ENCODE peak calls at places on chromosome 21, in seven cellular contexts. I is CD8-positive, alpha-beta memory T cell; H is activated T-cell treated with anti-CD3 and anti-CD28 coated beads for 48 hours; N is left lobe of liver; T is activated CD4-positive, alpha-beta T cell treated with anti-CD3 and anti-CD28 coated beads, Interleukin-2, amount 10 ng/mL, durations not matched to agents 7 days and 5 days; R is 8988T; F is SK-N-SH. Q is an unnamed sample.
A peak's percentile ranks its signal among the peaks of the same experiment; 100 is the strongest.

GRCh38 chr21:37088196-37088595 is 15.1 kb downstream of the TTC3 start:
- DNase-seq in F (no peak), H (no peak), I (no peak), N (no peak), R (no peak), T (no peak), Q (no peak)

GRCh38 chr21:41406340-41406739 is 19.7 kb upstream of the MX1 start:
- DNase-seq in I (no peak), T (no peak), F (no peak), H (no peak), R (no peak), N (no peak), Q (no peak)

GRCh38 chr21:42638266-42638863 is 15.1 kb upstream of the PDE9A start:
- DNase-seq in T (no peak), F (no peak), I (no peak), N (no peak), R (no peak), H (no peak), Q (no peak)

GRCh38 chr21:44423312-44423821 is 31.9 kb upstream of the LRRC3 start:
- DNase-seq in H (no peak), T (no peak), N (no peak), R (no peak), I (no peak), F (no peak), Q (no peak)

GRCh38 chr21:39000496-39000895 is 182.8 kb downstream of the PSMG1 start:
- DNase-seq in F (no peak), I (no peak), N (no peak), T (no peak), R (peak; percentile 31), H (peak; percentile 34), Q (no peak)

GRCh38 chr21:44965251-44966022 is 25.6 kb downstream of the SLX9 start:
- DNase-seq in N (no peak), H (peak; percentile 15), T (no peak), F (no peak), I (no peak), R (no peak), Q (no peak)

GRCh38 chr21:18155508-18156193 is 89.0 kb upstream of the CHODL start:
- DNase-seq in N (no peak), T (no peak), R (no peak), F (no peak), I (no peak), H (no peak), Q (no peak)

GRCh38 chr21:16573581-16573980 is 843.8 kb downstream of the USP25 start:
- DNase-seq in I (no peak), R (no peak), T (no peak), H (no peak), N (no peak), F (no peak), Q (no peak)

GRCh38 chr21:46189213-46189958 is 5.1 kb upstream of the SPATC1L start:
- DNase-seq in T (no peak), H (no peak), I (no peak), F (peak; percentile 62), R (no peak), N (no peak), Q (no peak)

GRCh38 chr21:26138615-26139257 is 31.8 kb downstream of the APP start:
- DNase-seq in I (no peak), T (no peak), F (no peak), R (no peak), H (no peak), N (no peak), Q (no peak)

GRCh38 chr21:37763298-37763697 is 153.0 kb downstream of the KCNJ6 start:
- DNase-seq in T (no peak), F (no peak), N (no peak), H (no peak), R (no peak), I (no peak), Q (no peak)

GRCh38 chr21:35968564-35968963 is 91.8 kb downstream of the SETD4 start:
- DNase-seq in T (no peak), N (no peak), F (no peak), H (no peak), I (no peak), R (no peak), Q (no peak)

GRCh38 chr21:38774152-38774551 is 31.6 kb upstream of the ETS2 start:
- DNase-seq in F (no peak), H (no peak), R (no peak), N (no peak), T (no peak), I (no peak), Q (no peak)

GRCh38 chr21:44053567-44053966 is 41.5 kb downstream of the TRAPPC10 start:
- DNase-seq in I (no peak), N (no peak), F (no peak), R (no peak), T (no peak), H (no peak), Q (no peak)

GRCh38 chr21:28590026-28590425 is 402.7 kb downstream of the LTN1 start:
- DNase-seq in T (no peak), N (no peak), F (no peak), H (no peak), I (no peak), R (no peak), Q (no peak)

GRCh38 chr21:45326834-45327457 is 39.3 kb upstream of the POFUT2 start:
- DNase-seq in F (no peak), R (no peak), T (no peak), H (no peak), I (no peak), N (no peak), Q (peak; percentile 14)

GRCh38 chr21:43600642-43601397 is 58.5 kb downstream of the HSF2BP start:
- DNase-seq in N (no peak), R (no peak), T (no peak), H (no peak), I (no peak), F (peak; percentile 39), Q (peak; percentile 27)

GRCh38 chr21:33394260-33394659 is 9.0 kb upstream of the IFNGR2 start:
- DNase-seq in H (no peak), N (peak; percentile 79), T (no peak), F (no peak), I (no peak), R (no peak), Q (no peak)

GRCh38 chr21:39525601-39526000 is 73.8 kb downstream of the SH3BGR start:
- DNase-seq in R (no peak), N (no peak), H (no peak), T (no peak), I (no peak), F (no peak), Q (no peak)

GRCh38 chr21:42381347-42381984 is 14.4 kb downstream of the TMPRSS3 start:
- DNase-seq in T (peak; percentile 35), R (no peak), N (peak; percentile 65), F (no peak), I (peak; percentile 30), H (no peak), Q (peak; percentile 29)

GRCh38 chr21:15730484-15731242 is 881 bp downstream of the USP25 start:
- DNase-seq in N (no peak), T (peak; percentile 20), I (no peak), F (no peak), H (no peak), R (peak; percentile 51), Q (no peak)

GRCh38 chr21:43893536-43894205 is 28.6 kb downstream of the AGPAT3 start:
- DNase-seq in F (no peak), T (peak; percentile 23), N (no peak), I (no peak), H (peak; percentile 38), R (no peak), Q (no peak)

GRCh38 chr21:42836402-42836666 is 43.0 kb downstream of the WDR4 start:
- DNase-seq in R (no peak), N (no peak), T (no peak), F (no peak), H (no peak), I (no peak), Q (no peak)

GRCh38 chr21:46572850-46573249 is 32.0 kb downstream of the S100B start:
- DNase-seq in T (no peak), N (no peak), R (no peak), H (no peak), F (no peak), I (no peak), Q (no peak)

GRCh38 chr21:40227111-40227510 is 359.9 kb downstream of the PCP4 start:
- DNase-seq in T (no peak), R (no peak), F (no peak), H (no peak), I (no peak), N (no peak), Q (no peak)

GRCh38 chr21:22791986-22792560 is 1793.9 kb downstream of the NCAM2 start:
- DNase-seq in T (peak; percentile 27), N (no peak), H (no peak), F (peak; percentile 60), R (no peak), I (no peak), Q (peak; percentile 30)

GRCh38 chr21:38533887-38534286 is 35.6 kb upstream of the ERG start:
- DNase-seq in N (no peak), F (no peak), T (no peak), I (no peak), R (no peak), H (no peak), Q (no peak)

GRCh38 chr21:45226540-45227326 is 61.0 kb downstream of the POFUT2 start:
- DNase-seq in T (peak; percentile 41), N (no peak), F (no peak), R (no peak), H (no peak), I (peak; percentile 28), Q (no peak)

GRCh38 chr21:46083271-46084040 is 14.5 kb upstream of the COL6A2 start:
- DNase-seq in I (no peak), N (peak; percentile 39), H (no peak), F (no peak), R (no peak), T (no peak), Q (no peak)

GRCh38 chr21:38823737-38824123 is 18.0 kb downstream of the ETS2 start:
- DNase-seq in R (no peak), N (no peak), T (no peak), H (no peak), F (no peak), I (no peak), Q (no peak)

GRCh38 chr21:35924714-35925301 is 135.5 kb downstream of the SETD4 start:
- DNase-seq in I (no peak), F (no peak), T (no peak), N (no peak), H (no peak), R (no peak), Q (no peak)

Q was measured in BE2C.